ENCODE peak calls at places on chromosome 21, in nine cellular contexts. One of them, this sample, is unnamed.

GRCh38 chr21:39429445-39429844 is 16.1 kb downstream of the LCA5L start:
- DNase-seq in neural progenitor cell: no peak
- DNase-seq in K562: no peak
- DNase-seq in CD8-positive, alpha-beta memory T cell: no peak
- DNase-seq in AG10803: no peak
- DNase-seq in right atrium auricular region: no peak
- DNase-seq in heart left ventricle: no peak
- DNase-seq in mesendoderm: no peak
- DNase-seq in HL-60: no peak
- DNase-seq in this sample: no peak

GRCh38 chr21:45638707-45639106 is 4.8 kb upstream of the PCBP3 start:
- DNase-seq in CD8-positive, alpha-beta memory T cell: no peak
- DNase-seq in K562: no peak
- DNase-seq in AG10803: no peak
- DNase-seq in heart left ventricle: no peak
- DNase-seq in right atrium auricular region: no peak
- DNase-seq in mesendoderm: no peak
- DNase-seq in neural progenitor cell: no peak
- DNase-seq in HL-60: no peak
- DNase-seq in this sample: no peak

GRCh38 chr21:45637883-45638282 is 5.6 kb upstream of the PCBP3 start:
- DNase-seq in neural progenitor cell: no peak
- DNase-seq in AG10803: no peak
- DNase-seq in heart left ventricle: no peak
- DNase-seq in CD8-positive, alpha-beta memory T cell: no peak
- DNase-seq in mesendoderm: no peak
- DNase-seq in right atrium auricular region: no peak
- DNase-seq in K562: no peak
- DNase-seq in HL-60: no peak
- DNase-seq in this sample: no peak

GRCh38 chr21:29092102-29092959 is 18.9 kb upstream of the CCT8 start:
- DNase-seq in CD8-positive, alpha-beta memory T cell: no peak
- DNase-seq in AG10803: peak
- DNase-seq in heart left ventricle: no peak
- DNase-seq in right atrium auricular region: no peak
- DNase-seq in mesendoderm: no peak
- DNase-seq in K562: no peak
- DNase-seq in neural progenitor cell: no peak
- DNase-seq in HL-60: no peak
- DNase-seq in this sample: peak

GRCh38 chr21:46206163-46207005 is 22.1 kb upstream of the SPATC1L start:
- DNase-seq in HL-60: no peak
- DNase-seq in right atrium auricular region: no peak
- DNase-seq in CD8-positive, alpha-beta memory T cell: no peak
- DNase-seq in K562: no peak
- DNase-seq in heart left ventricle: no peak
- DNase-seq in neural progenitor cell: no peak
- DNase-seq in mesendoderm: no peak
- DNase-seq in AG10803: no peak
- DNase-seq in this sample: no peak

GRCh38 chr21:30206551-30207251 is 9.2 kb downstream of the CLDN8 start:
- DNase-seq in heart left ventricle: no peak
- DNase-seq in K562: no peak
- DNase-seq in mesendoderm: peak
- DNase-seq in HL-60: no peak
- DNase-seq in AG10803: peak
- DNase-seq in right atrium auricular region: no peak
- DNase-seq in CD8-positive, alpha-beta memory T cell: no peak
- DNase-seq in neural progenitor cell: no peak
- DNase-seq in this sample: peak

GRCh38 chr21:45792682-45793383 is 149.3 kb downstream of the PCBP3 start:
- DNase-seq in mesendoderm: no peak
- DNase-seq in right atrium auricular region: no peak
- DNase-seq in heart left ventricle: no peak
- DNase-seq in CD8-positive, alpha-beta memory T cell: no peak
- DNase-seq in K562: peak
- DNase-seq in HL-60: no peak
- DNase-seq in AG10803: no peak
- DNase-seq in neural progenitor cell: no peak
- DNase-seq in this sample: no peak

GRCh38 chr21:25421327-25422028 is 185.8 kb downstream of the MRPL39 start:
- DNase-seq in HL-60: peak
- DNase-seq in neural progenitor cell: peak
- DNase-seq in CD8-positive, alpha-beta memory T cell: peak
- DNase-seq in K562: no peak
- DNase-seq in mesendoderm: peak
- DNase-seq in right atrium auricular region: no peak
- DNase-seq in AG10803: peak
- DNase-seq in heart left ventricle: no peak
- DNase-seq in this sample: peak

GRCh38 chr21:27590271-27590670 is 623.4 kb upstream of the ADAMTS5 start:
- DNase-seq in CD8-positive, alpha-beta memory T cell: no peak
- DNase-seq in AG10803: peak
- DNase-seq in mesendoderm: peak
- DNase-seq in heart left ventricle: peak
- DNase-seq in right atrium auricular region: peak
- DNase-seq in neural progenitor cell: no peak
- DNase-seq in HL-60: no peak
- DNase-seq in K562: no peak
- DNase-seq in this sample: peak

GRCh38 chr21:45514311-45515021 is 27.8 kb downstream of the SLC19A1 start:
- DNase-seq in mesendoderm: no peak
- DNase-seq in CD8-positive, alpha-beta memory T cell: no peak
- DNase-seq in heart left ventricle: peak
- DNase-seq in neural progenitor cell: no peak
- DNase-seq in right atrium auricular region: no peak
- DNase-seq in AG10803: no peak
- DNase-seq in HL-60: no peak
- DNase-seq in K562: no peak
- DNase-seq in this sample: no peak

GRCh38 chr21:25329227-25329626 is 278.1 kb downstream of the MRPL39 start:
- DNase-seq in HL-60: no peak
- DNase-seq in K562: no peak
- DNase-seq in heart left ventricle: no peak
- DNase-seq in neural progenitor cell: no peak
- DNase-seq in mesendoderm: no peak
- DNase-seq in right atrium auricular region: no peak
- DNase-seq in CD8-positive, alpha-beta memory T cell: no peak
- DNase-seq in AG10803: peak
- DNase-seq in this sample: peak

GRCh38 chr21:15063821-15064575 is 802 bp downstream of the NRIP1 start:
- DNase-seq in heart left ventricle: peak
- DNase-seq in AG10803: peak
- DNase-seq in CD8-positive, alpha-beta memory T cell: no peak
- DNase-seq in K562: peak
- DNase-seq in mesendoderm: peak
- DNase-seq in right atrium auricular region: peak
- DNase-seq in HL-60: no peak
- DNase-seq in neural progenitor cell: peak
- DNase-seq in this sample: peak

GRCh38 chr21:45308211-45309068 is 20.7 kb upstream of the POFUT2 start:
- DNase-seq in mesendoderm: no peak
- DNase-seq in HL-60: no peak
- DNase-seq in AG10803: peak
- DNase-seq in K562: no peak
- DNase-seq in heart left ventricle: peak
- DNase-seq in neural progenitor cell: no peak
- DNase-seq in right atrium auricular region: no peak
- DNase-seq in CD8-positive, alpha-beta memory T cell: no peak
- DNase-seq in this sample: peak

GRCh38 chr21:45228171-45228641 is 59.5 kb downstream of the POFUT2 start:
- DNase-seq in CD8-positive, alpha-beta memory T cell: peak
- DNase-seq in right atrium auricular region: peak
- DNase-seq in mesendoderm: peak
- DNase-seq in HL-60: no peak
- DNase-seq in heart left ventricle: no peak
- DNase-seq in K562: no peak
- DNase-seq in AG10803: peak
- DNase-seq in neural progenitor cell: no peak
- DNase-seq in this sample: peak

GRCh38 chr21:17491716-17492414 is 21.0 kb upstream of the CXADR start:
- DNase-seq in K562: no peak
- DNase-seq in AG10803: peak
- DNase-seq in CD8-positive, alpha-beta memory T cell: no peak
- DNase-seq in right atrium auricular region: no peak
- DNase-seq in HL-60: peak
- DNase-seq in neural progenitor cell: no peak
- DNase-seq in mesendoderm: peak
- DNase-seq in heart left ventricle: no peak
- DNase-seq in this sample: peak

GRCh38 chr21:25459993-25460392 is 147.3 kb downstream of the MRPL39 start:
- DNase-seq in right atrium auricular region: no peak
- DNase-seq in mesendoderm: no peak
- DNase-seq in neural progenitor cell: no peak
- DNase-seq in K562: no peak
- DNase-seq in heart left ventricle: no peak
- DNase-seq in HL-60: no peak
- DNase-seq in CD8-positive, alpha-beta memory T cell: no peak
- DNase-seq in AG10803: no peak
- DNase-seq in this sample: no peak

GRCh38 chr21:17523007-17523451 is 10.2 kb downstream of the CXADR start:
- DNase-seq in AG10803: no peak
- DNase-seq in neural progenitor cell: no peak
- DNase-seq in heart left ventricle: no peak
- DNase-seq in HL-60: no peak
- DNase-seq in K562: no peak
- DNase-seq in mesendoderm: peak
- DNase-seq in CD8-positive, alpha-beta memory T cell: no peak
- DNase-seq in right atrium auricular region: no peak
- DNase-seq in this sample: no peak

GRCh38 chr21:23968722-23969647 is 1638.3 kb downstream of the MRPL39 start:
- DNase-seq in HL-60: peak
- DNase-seq in AG10803: no peak
- DNase-seq in CD8-positive, alpha-beta memory T cell: peak
- DNase-seq in K562: peak
- DNase-seq in right atrium auricular region: no peak
- DNase-seq in neural progenitor cell: peak
- DNase-seq in heart left ventricle: no peak
- DNase-seq in mesendoderm: peak
- DNase-seq in this sample: peak
- H3K4me3 ChIP-seq in HL-60: no peak
- H3K4me3 ChIP-seq in AG10803: no peak
- H3K4me3 ChIP-seq in CD8-positive, alpha-beta memory T cell: no peak
- H3K4me3 ChIP-seq in K562: no peak
- H3K4me3 ChIP-seq in right atrium auricular region: no peak
- H3K4me3 ChIP-seq in neural progenitor cell: no peak
- H3K4me3 ChIP-seq in heart left ventricle: no peak
- H3K4me3 ChIP-seq in mesendoderm: no peak
- H3K4me3 ChIP-seq in this sample: no peak

GRCh38 chr21:36910581-36911307 is 55.7 kb downstream of the HLCS start:
- DNase-seq in mesendoderm: no peak
- DNase-seq in HL-60: peak
- DNase-seq in right atrium auricular region: peak
- DNase-seq in neural progenitor cell: no peak
- DNase-seq in K562: no peak
- DNase-seq in heart left ventricle: peak
- DNase-seq in CD8-positive, alpha-beta memory T cell: no peak
- DNase-seq in AG10803: peak
- DNase-seq in this sample: peak
- H3K4me3 ChIP-seq in mesendoderm: no peak
- H3K4me3 ChIP-seq in HL-60: no peak
- H3K4me3 ChIP-seq in right atrium auricular region: no peak
- H3K4me3 ChIP-seq in neural progenitor cell: no peak
- H3K4me3 ChIP-seq in K562: no peak
- H3K4me3 ChIP-seq in heart left ventricle: no peak
- H3K4me3 ChIP-seq in CD8-positive, alpha-beta memory T cell: no peak
- H3K4me3 ChIP-seq in AG10803: no peak
- H3K4me3 ChIP-seq in this sample: no peak

DNA sequence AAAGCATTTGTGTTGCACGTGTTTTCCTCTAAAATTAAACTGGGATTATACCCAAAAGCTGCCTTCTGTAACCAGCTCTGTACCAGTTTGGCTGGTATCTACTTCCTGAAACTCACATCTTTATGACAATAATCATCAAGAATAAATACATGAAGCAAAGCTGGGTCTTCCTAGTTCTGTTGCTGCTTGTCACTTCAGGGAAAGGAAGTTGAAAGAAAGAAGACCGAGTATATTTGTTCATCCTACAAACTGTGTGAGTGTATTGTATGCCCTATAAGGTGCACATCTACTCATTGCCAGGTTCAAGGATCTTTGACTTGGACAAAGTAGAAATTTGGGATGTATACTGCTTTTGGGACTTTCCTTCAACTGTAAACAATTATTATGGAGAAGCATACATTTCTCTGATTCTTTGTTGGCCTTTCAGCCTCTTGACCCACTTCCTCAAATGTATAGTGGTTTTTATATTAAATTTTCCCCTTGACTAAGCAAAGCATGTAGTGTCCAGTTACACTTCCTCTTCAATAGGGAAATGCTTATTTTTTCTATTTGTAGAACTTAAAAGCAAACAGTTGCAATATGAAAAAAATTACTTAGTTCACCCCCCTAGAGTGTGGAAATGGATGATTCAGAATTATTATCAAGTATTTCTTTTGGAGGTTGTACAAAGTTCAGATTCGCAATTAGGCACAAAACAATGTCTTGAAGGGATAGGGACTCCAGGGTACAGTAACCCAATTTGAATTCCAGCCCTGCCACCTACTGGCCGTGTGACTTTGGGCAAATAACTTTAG is 28.9 kb upstream of the IFNGR2 start:
- DNase-seq in neural progenitor cell: peak
- DNase-seq in right atrium auricular region: no peak
- DNase-seq in heart left ventricle: peak
- DNase-seq in HL-60: no peak
- DNase-seq in CD8-positive, alpha-beta memory T cell: peak
- DNase-seq in AG10803: peak
- DNase-seq in K562: peak
- DNase-seq in mesendoderm: peak
- DNase-seq in this sample: peak
- H3K4me3 ChIP-seq in neural progenitor cell: no peak
- H3K4me3 ChIP-seq in right atrium auricular region: no peak
- H3K4me3 ChIP-seq in heart left ventricle: no peak
- H3K4me3 ChIP-seq in HL-60: no peak
- H3K4me3 ChIP-seq in CD8-positive, alpha-beta memory T cell: no peak
- H3K4me3 ChIP-seq in AG10803: no peak
- H3K4me3 ChIP-seq in K562: no peak
- H3K4me3 ChIP-seq in mesendoderm: no peak
- H3K4me3 ChIP-seq in this sample: no peak

DNA sequence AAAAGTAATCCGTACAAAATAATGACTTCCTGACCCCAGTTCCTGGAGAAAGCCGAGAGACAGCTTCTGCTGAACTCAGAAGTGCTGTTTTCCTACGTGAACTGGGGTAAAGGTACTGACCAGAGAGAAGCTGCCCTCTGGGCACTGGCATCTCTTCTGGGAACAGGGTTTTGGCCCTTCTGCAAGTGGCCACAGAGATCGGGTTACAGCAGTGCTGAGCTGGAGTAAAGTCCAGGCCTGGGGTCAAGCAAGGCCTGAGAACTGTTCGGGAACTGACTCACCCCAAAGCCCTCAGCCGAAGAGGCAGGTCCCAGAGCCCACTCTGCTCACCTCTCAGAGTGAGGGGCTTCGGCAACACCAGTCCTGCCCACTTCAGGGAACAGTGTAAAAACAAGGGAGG is 177.2 kb upstream of the RUNX1 start:
- DNase-seq in AG10803: peak
- DNase-seq in mesendoderm: no peak
- DNase-seq in neural progenitor cell: peak
- DNase-seq in heart left ventricle: no peak
- DNase-seq in K562: no peak
- DNase-seq in right atrium auricular region: no peak
- DNase-seq in CD8-positive, alpha-beta memory T cell: no peak
- DNase-seq in HL-60: no peak
- DNase-seq in this sample: peak
- H3K4me3 ChIP-seq in AG10803: no peak
- H3K4me3 ChIP-seq in mesendoderm: no peak
- H3K4me3 ChIP-seq in neural progenitor cell: no peak
- H3K4me3 ChIP-seq in heart left ventricle: no peak
- H3K4me3 ChIP-seq in K562: no peak
- H3K4me3 ChIP-seq in right atrium auricular region: no peak
- H3K4me3 ChIP-seq in CD8-positive, alpha-beta memory T cell: no peak
- H3K4me3 ChIP-seq in HL-60: no peak
- H3K4me3 ChIP-seq in this sample: no peak